ENCODE peak calls at places on chromosomes 2 and 18, in four cellular contexts. A, B, Q and C are unnamed samples.
A peak's percentile ranks its signal among the peaks of the same experiment; 100 is the strongest.

GRCh38 chr18:79911871-79912270 is 39.6 kb downstream of the SLC66A2 start:
- DNase-seq in Q (no peak), A (peak; percentile 38), B (no peak), C (no peak)

GRCh38 chr18:10020176-10020575 is 106.4 kb downstream of the VAPA start:
- DNase-seq in B (no peak), Q (no peak), A (no peak), C (no peak)

GRCh38 chr2:191114403-191114886 is 36.3 kb downstream of the STAT4 start:
- DNase-seq in A (no peak), Q (no peak), B (no peak), C (peak; percentile 18)

GRCh38 chr2:45554073-45554742 is 56.9 kb downstream of the SRBD1 start:
- DNase-seq in Q (no peak), A (no peak), B (no peak), C (no peak)

GRCh38 chr18:53234610-53235009 is 894.6 kb downstream of the DCC start:
- DNase-seq in A (no peak), B (no peak), Q (no peak), C (no peak)

GRCh38 chr2:50781646-50782045 is 250.3 kb downstream of the NRXN1 start:
- DNase-seq in B (no peak), Q (no peak), A (no peak), C (no peak)

GRCh38 chr2:149617476-149617875 is 29.9 kb upstream of the MMADHC start:
- DNase-seq in A (no peak), Q (peak; percentile 29), B (no peak), C (no peak)

GRCh38 chr18:59516356-59517155 is 157.5 kb upstream of the LMAN1 start:
- DNase-seq in A (no peak), Q (peak; percentile 41), B (no peak), C (no peak)

GRCh38 chr2:15899751-15900493 is 40.4 kb upstream of the MYCN start:
- DNase-seq in Q (no peak), A (no peak), B (no peak), C (no peak)

GRCh38 chr2:200131307-200131706 is 175.2 kb upstream of the SPATS2L start:
- DNase-seq in Q (no peak), B (no peak), A (no peak), C (no peak)

GRCh38 chr2:239546541-239546940 is 145.7 kb upstream of the HDAC4 start:
- DNase-seq in A (no peak), B (no peak), Q (no peak), C (no peak)

GRCh38 chr2:216802516-216803265 is 57.2 kb downstream of the TNP1 start:
- DNase-seq in Q (no peak), A (no peak), B (no peak), C (no peak)

GRCh38 chr2:219286436-219287115 is 7.4 kb downstream of the DNAJB2 start:
- DNase-seq in B (no peak), A (no peak), Q (peak; percentile 69), C (no peak)